ENCODE peak calls at places on chromosomes 5 and 9, in eight cellular contexts. E is astrocyte of the spinal cord, V is NCI-H1436, O is fibroblast of lung, J is fibroblast of the aortic adventitia, X is MV-4-11, W is T-cell, Q is right lobe of liver. S is an unnamed sample.

GRCh38 chr5:103703617-103704016 is 141.0 kb upstream of the NUDT12 start:
- DNase-seq in Q (no peak), W (no peak), O (no peak), V (no peak), X (no peak), J (no peak), E (no peak), S (no peak)

GRCh38 chr5:42811591-42812392 is at the start of gene SELENOP:
- DNase-seq in O (peak; percentile 94), X (no peak), Q (peak; percentile 84), W (no peak), V (no peak), J (peak; percentile 26), E (peak; percentile 56), S (no peak)

GRCh38 chr5:110880413-110880812 is 141.6 kb downstream of the SLC25A46 start:
- DNase-seq in J (peak; percentile 99), W (no peak), X (no peak), Q (peak; percentile 57), O (peak; percentile 99), E (peak; percentile 90), V (no peak), S (no peak)

GRCh38 chr9:132591244-132591643 is 8.8 kb downstream of the BARHL1 start:
- DNase-seq in J (no peak), X (no peak), Q (no peak), E (no peak), W (no peak), V (no peak), O (no peak), S (no peak)

GRCh38 chr5:168357881-168358280 is 66.4 kb downstream of the WWC1 start:
- DNase-seq in V (no peak), Q (no peak), X (no peak), E (no peak), O (no peak), J (no peak), W (no peak), S (no peak)

GRCh38 chr5:168472329-168472728 is 13.9 kb upstream of the RARS1 start:
- DNase-seq in J (peak; percentile 91), V (no peak), O (peak; percentile 92), Q (no peak), W (no peak), X (no peak), E (peak; percentile 95), S (no peak)

GRCh38 chr5:166505546-166505945 is 1785.9 kb upstream of the WWC1 start:
- DNase-seq in X (no peak), O (no peak), V (no peak), E (peak; percentile 12), Q (no peak), J (no peak), W (no peak), S (no peak)

GRCh38 chr9:100324594-100325200 is 28.0 kb downstream of the TEX10 start:
- DNase-seq in J (peak; percentile 76), Q (no peak), X (peak; percentile 47), V (peak; percentile 34), E (peak; percentile 61), W (no peak), O (peak; percentile 79), S (no peak)

GRCh38 chr9:105359899-105360298 is 87.9 kb upstream of the FSD1L start:
- DNase-seq in O (peak; percentile 34), V (no peak), X (no peak), Q (no peak), J (no peak), E (peak; percentile 60), W (no peak), S (peak; percentile 8)

GRCh38 chr9:99272866-99273265 is 50.8 kb downstream of the SEC61B start:
- DNase-seq in Q (no peak), W (no peak), V (no peak), J (no peak), E (no peak), O (no peak), X (no peak), S (no peak)

GRCh38 chr5:180136661-180137381 is 65.3 kb upstream of the RNF130 start:
- DNase-seq in J (no peak), O (no peak), V (no peak), W (no peak), Q (no peak), X (no peak), E (no peak), S (no peak)

GRCh38 chr9:8627944-8628679 is 828.5 kb upstream of the DMAC1 start:
- DNase-seq in X (no peak), J (peak; percentile 19), E (peak; percentile 2), W (no peak), O (no peak), V (peak; percentile 5), Q (no peak), S (no peak)

GRCh38 chr5:79845448-79846197 is 145.4 kb downstream of the MTX3 start:
- DNase-seq in O (peak; percentile 72), W (no peak), E (peak; percentile 59), X (peak; percentile 38), J (peak; percentile 93), Q (peak; percentile 6), V (no peak), S (no peak)

GRCh38 chr9:99192786-99193465 is 28.8 kb downstream of the ALG2 start:
- DNase-seq in Q (no peak), O (peak; percentile 49), J (peak; percentile 25), X (peak; percentile 20), V (no peak), W (no peak), E (no peak), S (no peak)

GRCh38 chr5:79396265-79396664 is 117.7 kb downstream of the HOMER1 start:
- DNase-seq in O (peak; percentile 5), Q (no peak), E (peak; percentile 5), J (peak; percentile 4), V (no peak), X (no peak), W (no peak), S (no peak)

GRCh38 chr5:67404261-67405100 is 207.9 kb upstream of the CD180 start:
- DNase-seq in V (no peak), J (peak; percentile 58), O (peak; percentile 72), W (no peak), E (peak; percentile 82), Q (no peak), X (no peak), S (no peak)

GRCh38 chr5:77852068-77852513 is 76.0 kb upstream of the TBCA start:
- DNase-seq in Q (no peak), E (no peak), V (no peak), J (no peak), W (no peak), X (no peak), O (peak; percentile 14), S (no peak)

GRCh38 chr5:91301459-91301858 is 81.7 kb downstream of the ARRDC3 start:
- DNase-seq in V (no peak), E (no peak), J (peak; percentile 67), W (no peak), X (peak; percentile 61), Q (no peak), O (peak; percentile 67), S (no peak)

GRCh38 chr9:35656340-35656739 is 1.5 kb downstream of the RMRP start:
- DNase-seq in Q (no peak), O (no peak), E (no peak), W (no peak), V (no peak), J (no peak), X (no peak), S (no peak)